ENCODE peak calls at places on chromosomes 3 and 15, in nine cellular contexts. One of them, this sample, is unnamed.

GRCh38 chr3:123768480-123769359 is 115.4 kb downstream of the MYLK start:
- DNase-seq in A673: no peak
- DNase-seq in adrenal gland: no peak
- DNase-seq in psoas muscle: no peak
- DNase-seq in upper lobe of right lung: no peak
- DNase-seq in stomach: no peak
- DNase-seq in PC-3: no peak
- DNase-seq in uterus: no peak
- DNase-seq in cardiac muscle cell: no peak
- DNase-seq in this sample: no peak

GRCh38 chr3:133953297-133953696 is 57.6 kb upstream of the RAB6B start:
- DNase-seq in A673: no peak
- DNase-seq in adrenal gland: no peak
- DNase-seq in psoas muscle: no peak
- DNase-seq in upper lobe of right lung: no peak
- DNase-seq in stomach: no peak
- DNase-seq in PC-3: no peak
- DNase-seq in uterus: no peak
- DNase-seq in cardiac muscle cell: no peak
- DNase-seq in this sample: no peak

GRCh38 chr15:99592135-99592845 is 26.5 kb downstream of the MEF2A start:
- DNase-seq in A673: peak
- DNase-seq in adrenal gland: no peak
- DNase-seq in psoas muscle: no peak
- DNase-seq in upper lobe of right lung: no peak
- DNase-seq in stomach: no peak
- DNase-seq in PC-3: no peak
- DNase-seq in uterus: no peak
- DNase-seq in cardiac muscle cell: peak
- DNase-seq in this sample: no peak

GRCh38 chr3:85710490-85710889 is 751.7 kb downstream of the CADM2 start:
- DNase-seq in A673: peak
- DNase-seq in adrenal gland: no peak
- DNase-seq in psoas muscle: no peak
- DNase-seq in upper lobe of right lung: no peak
- DNase-seq in stomach: no peak
- DNase-seq in PC-3: peak
- DNase-seq in uterus: no peak
- DNase-seq in cardiac muscle cell: no peak
- DNase-seq in this sample: no peak

GRCh38 chr15:55681631-55682030 is 61.3 kb downstream of the PRTG start:
- DNase-seq in A673: no peak
- DNase-seq in adrenal gland: no peak
- DNase-seq in psoas muscle: no peak
- DNase-seq in upper lobe of right lung: no peak
- DNase-seq in stomach: no peak
- DNase-seq in PC-3: no peak
- DNase-seq in uterus: no peak
- DNase-seq in cardiac muscle cell: no peak
- DNase-seq in this sample: no peak

GRCh38 chr15:82919231-82919886 is 33.2 kb downstream of the HOMER2 start:
- DNase-seq in A673: no peak
- DNase-seq in adrenal gland: peak
- DNase-seq in psoas muscle: peak
- DNase-seq in upper lobe of right lung: peak
- DNase-seq in stomach: peak
- DNase-seq in PC-3: peak
- DNase-seq in uterus: no peak
- DNase-seq in cardiac muscle cell: no peak
- DNase-seq in this sample: no peak

GRCh38 chr3:120147072-120147871 is 53.0 kb upstream of the GSK3B start:
- DNase-seq in A673: peak
- DNase-seq in adrenal gland: no peak
- DNase-seq in psoas muscle: no peak
- DNase-seq in upper lobe of right lung: no peak
- DNase-seq in stomach: peak
- DNase-seq in PC-3: peak
- DNase-seq in uterus: no peak
- DNase-seq in cardiac muscle cell: no peak
- DNase-seq in this sample: no peak

GRCh38 chr15:88447741-88448140 is 19.4 kb downstream of the MRPL46 start:
- DNase-seq in A673: no peak
- DNase-seq in adrenal gland: no peak
- DNase-seq in psoas muscle: no peak
- DNase-seq in upper lobe of right lung: no peak
- DNase-seq in stomach: no peak
- DNase-seq in PC-3: no peak
- DNase-seq in uterus: no peak
- DNase-seq in cardiac muscle cell: no peak
- DNase-seq in this sample: no peak

GRCh38 chr3:76961284-76961683 is 78.6 kb upstream of the ROBO2 start:
- DNase-seq in A673: no peak
- DNase-seq in adrenal gland: no peak
- DNase-seq in psoas muscle: no peak
- DNase-seq in upper lobe of right lung: no peak
- DNase-seq in stomach: no peak
- DNase-seq in PC-3: no peak
- DNase-seq in uterus: no peak
- DNase-seq in cardiac muscle cell: no peak
- DNase-seq in this sample: no peak

GRCh38 chr15:55357774-55358173 is 38.8 kb downstream of the PIGB start:
- DNase-seq in A673: no peak
- DNase-seq in adrenal gland: no peak
- DNase-seq in psoas muscle: no peak
- DNase-seq in upper lobe of right lung: no peak
- DNase-seq in stomach: no peak
- DNase-seq in PC-3: peak
- DNase-seq in uterus: no peak
- DNase-seq in cardiac muscle cell: peak
- DNase-seq in this sample: no peak

GRCh38 chr15:70133296-70133695 is 35.6 kb upstream of the TLE3 start:
- DNase-seq in A673: no peak
- DNase-seq in adrenal gland: no peak
- DNase-seq in psoas muscle: no peak
- DNase-seq in upper lobe of right lung: no peak
- DNase-seq in stomach: peak
- DNase-seq in PC-3: no peak
- DNase-seq in uterus: no peak
- DNase-seq in cardiac muscle cell: no peak
- DNase-seq in this sample: no peak

GRCh38 chr15:59741274-59741906 is 52.3 kb upstream of the BNIP2 start:
- DNase-seq in A673: peak
- DNase-seq in adrenal gland: no peak
- DNase-seq in psoas muscle: no peak
- DNase-seq in upper lobe of right lung: no peak
- DNase-seq in stomach: no peak
- DNase-seq in PC-3: peak
- DNase-seq in uterus: no peak
- DNase-seq in cardiac muscle cell: peak
- DNase-seq in this sample: peak

GRCh38 chr3:159187706-159188105 is 385.9 kb downstream of the MFSD1 start:
- DNase-seq in A673: no peak
- DNase-seq in adrenal gland: no peak
- DNase-seq in psoas muscle: no peak
- DNase-seq in upper lobe of right lung: no peak
- DNase-seq in stomach: no peak
- DNase-seq in PC-3: no peak
- DNase-seq in uterus: no peak
- DNase-seq in cardiac muscle cell: no peak
- DNase-seq in this sample: peak

GRCh38 chr3:172132721-172133311 is 93.4 kb downstream of the FNDC3B start:
- DNase-seq in A673: no peak
- DNase-seq in adrenal gland: no peak
- DNase-seq in psoas muscle: no peak
- DNase-seq in upper lobe of right lung: no peak
- DNase-seq in stomach: no peak
- DNase-seq in PC-3: no peak
- DNase-seq in uterus: no peak
- DNase-seq in cardiac muscle cell: no peak
- DNase-seq in this sample: no peak
- H3K27ac ChIP-seq in A673: no peak
- H3K27ac ChIP-seq in adrenal gland: no peak
- H3K27ac ChIP-seq in psoas muscle: peak
- H3K27ac ChIP-seq in upper lobe of right lung: no peak
- H3K27ac ChIP-seq in stomach: no peak
- H3K27ac ChIP-seq in PC-3: no peak
- H3K27ac ChIP-seq in uterus: peak
- H3K27ac ChIP-seq in cardiac muscle cell: no peak
- H3K27ac ChIP-seq in this sample: no peak

GRCh38 chr3:43473737-43474136 is 148.1 kb downstream of the ANO10 start:
- DNase-seq in A673: no peak
- DNase-seq in adrenal gland: no peak
- DNase-seq in psoas muscle: no peak
- DNase-seq in upper lobe of right lung: no peak
- DNase-seq in stomach: no peak
- DNase-seq in PC-3: no peak
- DNase-seq in uterus: no peak
- DNase-seq in cardiac muscle cell: no peak
- DNase-seq in this sample: no peak

GRCh38 chr3:43478380-43478779 is 143.4 kb downstream of the ANO10 start:
- DNase-seq in A673: no peak
- DNase-seq in adrenal gland: no peak
- DNase-seq in psoas muscle: no peak
- DNase-seq in upper lobe of right lung: no peak
- DNase-seq in stomach: no peak
- DNase-seq in PC-3: no peak
- DNase-seq in uterus: no peak
- DNase-seq in cardiac muscle cell: no peak
- DNase-seq in this sample: no peak

GRCh38 chr3:43481325-43481860 is 140.4 kb downstream of the ANO10 start:
- DNase-seq in A673: no peak
- DNase-seq in adrenal gland: no peak
- DNase-seq in psoas muscle: no peak
- DNase-seq in upper lobe of right lung: no peak
- DNase-seq in stomach: no peak
- DNase-seq in PC-3: no peak
- DNase-seq in uterus: no peak
- DNase-seq in cardiac muscle cell: no peak
- DNase-seq in this sample: no peak

GRCh38 chr3:43473228-43473627 is 148.6 kb downstream of the ANO10 start:
- DNase-seq in A673: no peak
- DNase-seq in adrenal gland: no peak
- DNase-seq in psoas muscle: no peak
- DNase-seq in upper lobe of right lung: no peak
- DNase-seq in stomach: no peak
- DNase-seq in PC-3: no peak
- DNase-seq in uterus: no peak
- DNase-seq in cardiac muscle cell: no peak
- DNase-seq in this sample: no peak

GRCh38 chr3:43477600-43477999 is 144.2 kb downstream of the ANO10 start:
- DNase-seq in A673: no peak
- DNase-seq in adrenal gland: peak
- DNase-seq in psoas muscle: peak
- DNase-seq in upper lobe of right lung: no peak
- DNase-seq in stomach: no peak
- DNase-seq in PC-3: no peak
- DNase-seq in uterus: no peak
- DNase-seq in cardiac muscle cell: no peak
- DNase-seq in this sample: no peak
- H3K27ac ChIP-seq in A673: no peak
- H3K27ac ChIP-seq in adrenal gland: peak
- H3K27ac ChIP-seq in psoas muscle: peak
- H3K27ac ChIP-seq in upper lobe of right lung: peak
- H3K27ac ChIP-seq in stomach: peak
- H3K27ac ChIP-seq in PC-3: no peak
- H3K27ac ChIP-seq in uterus: no peak
- H3K27ac ChIP-seq in cardiac muscle cell: no peak
- H3K27ac ChIP-seq in this sample: no peak

DNA sequence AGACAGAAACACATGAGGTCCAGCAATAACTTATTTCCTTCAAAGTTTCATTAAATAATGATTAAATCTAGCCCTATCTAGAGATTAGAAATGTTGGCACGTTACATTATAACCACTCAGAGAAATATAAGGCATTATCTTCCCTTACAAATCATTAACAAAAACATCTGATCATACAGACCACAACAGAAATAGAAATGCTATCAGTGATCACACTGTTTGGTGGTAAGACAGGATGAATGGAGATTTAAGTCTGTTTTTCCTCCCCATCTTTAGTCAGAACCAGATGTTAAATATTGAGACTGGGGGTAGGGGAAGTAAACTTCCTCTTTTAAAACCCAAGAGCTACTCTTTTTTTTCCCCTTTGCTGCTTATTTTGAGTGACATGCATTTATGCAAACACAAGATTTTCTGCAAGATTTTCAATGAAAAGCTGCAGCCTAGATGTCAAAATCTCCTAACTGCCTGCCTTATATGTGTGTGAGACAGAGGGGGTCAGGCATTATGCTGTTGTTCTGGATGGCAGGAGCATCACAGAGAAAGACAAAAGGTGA is 70.4 kb downstream of the CBLB start:
- DNase-seq in A673: no peak
- DNase-seq in adrenal gland: no peak
- DNase-seq in psoas muscle: no peak
- DNase-seq in upper lobe of right lung: no peak
- DNase-seq in stomach: no peak
- DNase-seq in PC-3: no peak
- DNase-seq in uterus: no peak
- DNase-seq in cardiac muscle cell: no peak
- DNase-seq in this sample: no peak
- H3K27ac ChIP-seq in A673: no peak
- H3K27ac ChIP-seq in adrenal gland: no peak
- H3K27ac ChIP-seq in psoas muscle: no peak
- H3K27ac ChIP-seq in upper lobe of right lung: no peak
- H3K27ac ChIP-seq in stomach: no peak
- H3K27ac ChIP-seq in PC-3: no peak
- H3K27ac ChIP-seq in uterus: no peak
- H3K27ac ChIP-seq in cardiac muscle cell: no peak
- H3K27ac ChIP-seq in this sample: no peak

GRCh38 chr15:49468440-49468839 is 45.4 kb downstream of the FGF7 start:
- DNase-seq in A673: no peak
- DNase-seq in adrenal gland: no peak
- DNase-seq in psoas muscle: no peak
- DNase-seq in upper lobe of right lung: no peak
- DNase-seq in stomach: no peak
- DNase-seq in PC-3: peak
- DNase-seq in uterus: no peak
- DNase-seq in cardiac muscle cell: peak
- DNase-seq in this sample: peak

GRCh38 chr15:49467782-49468181 is 44.7 kb downstream of the FGF7 start:
- DNase-seq in A673: no peak
- DNase-seq in adrenal gland: no peak
- DNase-seq in psoas muscle: no peak
- DNase-seq in upper lobe of right lung: no peak
- DNase-seq in stomach: no peak
- DNase-seq in PC-3: no peak
- DNase-seq in uterus: no peak
- DNase-seq in cardiac muscle cell: peak
- DNase-seq in this sample: no peak

GRCh38 chr15:49464513-49464912 is 41.5 kb downstream of the FGF7 start:
- DNase-seq in A673: no peak
- DNase-seq in adrenal gland: no peak
- DNase-seq in psoas muscle: no peak
- DNase-seq in upper lobe of right lung: no peak
- DNase-seq in stomach: no peak
- DNase-seq in PC-3: no peak
- DNase-seq in uterus: no peak
- DNase-seq in cardiac muscle cell: no peak
- DNase-seq in this sample: no peak

GRCh38 chr15:49462242-49462641 is 39.2 kb downstream of the FGF7 start:
- DNase-seq in A673: no peak
- DNase-seq in adrenal gland: no peak
- DNase-seq in psoas muscle: no peak
- DNase-seq in upper lobe of right lung: no peak
- DNase-seq in stomach: no peak
- DNase-seq in PC-3: no peak
- DNase-seq in uterus: no peak
- DNase-seq in cardiac muscle cell: no peak
- DNase-seq in this sample: no peak

GRCh38 chr15:49466119-49466518 is 43.1 kb downstream of the FGF7 start:
- DNase-seq in A673: no peak
- DNase-seq in adrenal gland: no peak
- DNase-seq in psoas muscle: no peak
- DNase-seq in upper lobe of right lung: no peak
- DNase-seq in stomach: no peak
- DNase-seq in PC-3: no peak
- DNase-seq in uterus: no peak
- DNase-seq in cardiac muscle cell: no peak
- DNase-seq in this sample: no peak
- H3K27ac ChIP-seq in A673: no peak
- H3K27ac ChIP-seq in adrenal gland: no peak
- H3K27ac ChIP-seq in psoas muscle: no peak
- H3K27ac ChIP-seq in upper lobe of right lung: peak
- H3K27ac ChIP-seq in stomach: no peak
- H3K27ac ChIP-seq in PC-3: no peak
- H3K27ac ChIP-seq in uterus: peak
- H3K27ac ChIP-seq in cardiac muscle cell: no peak
- H3K27ac ChIP-seq in this sample: no peak